ENCODE peak calls at places on chromosomes 16 and 17, in eight cellular contexts. One of them, this sample, is unnamed.
A peak's percentile ranks its signal among the peaks of the same experiment; 100 is the strongest.

GRCh38 chr17:59763861-59764260 is 56.4 kb downstream of the VMP1 start:
- DNase-seq in A549: no peak
- DNase-seq in Karpas-422: no peak
- DNase-seq in right lobe of liver: no peak
- DNase-seq in SK-N-SH: no peak
- DNase-seq in DND-41: no peak
- DNase-seq in upper lobe of right lung: no peak
- DNase-seq in fibroblast of lung: peak; percentile 97
- DNase-seq in this sample: no peak

GRCh38 chr16:2091722-2092620 is 43.7 kb downstream of the PKD1 start:
- DNase-seq in A549: no peak
- DNase-seq in Karpas-422: no peak
- DNase-seq in right lobe of liver: no peak
- DNase-seq in SK-N-SH: peak; percentile 41
- DNase-seq in DND-41: no peak
- DNase-seq in upper lobe of right lung: no peak
- DNase-seq in fibroblast of lung: no peak
- DNase-seq in this sample: no peak

GRCh38 chr16:11668590-11669379 is 530 bp downstream of the SNN start:
- DNase-seq in A549: no peak
- DNase-seq in Karpas-422: no peak
- DNase-seq in right lobe of liver: peak; percentile 57
- DNase-seq in SK-N-SH: peak; percentile 70
- DNase-seq in DND-41: no peak
- DNase-seq in upper lobe of right lung: no peak
- DNase-seq in fibroblast of lung: no peak
- DNase-seq in this sample: no peak

GRCh38 chr16:66222756-66223155 is 143.7 kb upstream of the CDH5 start:
- DNase-seq in A549: no peak
- DNase-seq in Karpas-422: no peak
- DNase-seq in right lobe of liver: peak; percentile 17
- DNase-seq in SK-N-SH: no peak
- DNase-seq in DND-41: no peak
- DNase-seq in upper lobe of right lung: no peak
- DNase-seq in fibroblast of lung: no peak
- DNase-seq in this sample: no peak

GRCh38 chr16:46768809-46769208 is 20.7 kb upstream of the MYLK3 start:
- DNase-seq in A549: no peak
- DNase-seq in Karpas-422: no peak
- DNase-seq in right lobe of liver: peak; percentile 18
- DNase-seq in SK-N-SH: no peak
- DNase-seq in DND-41: no peak
- DNase-seq in upper lobe of right lung: no peak
- DNase-seq in fibroblast of lung: no peak
- DNase-seq in this sample: no peak

GRCh38 chr17:31269597-31269996 is 27.4 kb downstream of the OMG start:
- DNase-seq in A549: peak; percentile 27
- DNase-seq in Karpas-422: no peak
- DNase-seq in right lobe of liver: no peak
- DNase-seq in SK-N-SH: no peak
- DNase-seq in DND-41: no peak
- DNase-seq in upper lobe of right lung: no peak
- DNase-seq in fibroblast of lung: peak; percentile 99
- DNase-seq in this sample: no peak

GRCh38 chr16:55502801-55503366 is 6.0 kb upstream of the LPCAT2 start:
- DNase-seq in A549: no peak
- DNase-seq in Karpas-422: no peak
- DNase-seq in right lobe of liver: peak; percentile 93
- DNase-seq in SK-N-SH: peak; percentile 78
- DNase-seq in DND-41: no peak
- DNase-seq in upper lobe of right lung: peak; percentile 84
- DNase-seq in fibroblast of lung: peak; percentile 97
- DNase-seq in this sample: peak; percentile 83

GRCh38 chr17:49958723-49959122 is 10.3 kb upstream of the DLX4 start:
- DNase-seq in A549: no peak
- DNase-seq in Karpas-422: no peak
- DNase-seq in right lobe of liver: no peak
- DNase-seq in SK-N-SH: no peak
- DNase-seq in DND-41: no peak
- DNase-seq in upper lobe of right lung: no peak
- DNase-seq in fibroblast of lung: no peak
- DNase-seq in this sample: no peak

GRCh38 chr16:20676268-20676828 is 21.1 kb downstream of the ACSM1 start:
- DNase-seq in A549: no peak
- DNase-seq in Karpas-422: peak; percentile 25
- DNase-seq in right lobe of liver: no peak
- DNase-seq in SK-N-SH: no peak
- DNase-seq in DND-41: no peak
- DNase-seq in upper lobe of right lung: no peak
- DNase-seq in fibroblast of lung: no peak
- DNase-seq in this sample: no peak

GRCh38 chr16:84503751-84504395 is 586 bp downstream of the MEAK7 start:
- DNase-seq in A549: no peak
- DNase-seq in Karpas-422: no peak
- DNase-seq in right lobe of liver: no peak
- DNase-seq in SK-N-SH: no peak
- DNase-seq in DND-41: no peak
- DNase-seq in upper lobe of right lung: peak; percentile 62
- DNase-seq in fibroblast of lung: peak; percentile 56
- DNase-seq in this sample: peak; percentile 33

GRCh38 chr16:67672739-67673662 is 6.4 kb downstream of the C16orf86 start:
- DNase-seq in A549: peak; percentile 84
- DNase-seq in Karpas-422: peak; percentile 88
- DNase-seq in right lobe of liver: peak; percentile 79
- DNase-seq in SK-N-SH: peak; percentile 84
- DNase-seq in DND-41: peak; percentile 50
- DNase-seq in upper lobe of right lung: no peak
- DNase-seq in fibroblast of lung: peak; percentile 65
- DNase-seq in this sample: peak; percentile 75

GRCh38 chr17:40803617-40804082 is 3.9 kb upstream of the KRT28 start:
- DNase-seq in A549: peak; percentile 96
- DNase-seq in Karpas-422: peak; percentile 90
- DNase-seq in right lobe of liver: peak; percentile 77
- DNase-seq in SK-N-SH: peak; percentile 86
- DNase-seq in DND-41: peak; percentile 76
- DNase-seq in upper lobe of right lung: peak; percentile 86
- DNase-seq in fibroblast of lung: peak; percentile 52
- DNase-seq in this sample: peak; percentile 88
- H3K4me1 ChIP-seq in A549: peaks cover 7% of the 10 kb centered on the region
- H3K4me1 ChIP-seq in Karpas-422: peaks cover 3% of the 10 kb centered on the region
- H3K4me1 ChIP-seq in right lobe of liver: no peaks in the 10 kb centered on the region
- H3K4me1 ChIP-seq in SK-N-SH: no peaks in the 10 kb centered on the region
- H3K4me1 ChIP-seq in DND-41: no peaks in the 10 kb centered on the region
- H3K4me1 ChIP-seq in upper lobe of right lung: no peaks in the 10 kb centered on the region
- H3K4me1 ChIP-seq in fibroblast of lung: no peaks in the 10 kb centered on the region
- H3K4me1 ChIP-seq in this sample: no peaks in the 10 kb centered on the region

GRCh38 chr17:75364078-75364477 is 41.4 kb downstream of the GRB2 start:
- DNase-seq in A549: no peak
- DNase-seq in Karpas-422: no peak
- DNase-seq in right lobe of liver: no peak
- DNase-seq in SK-N-SH: no peak
- DNase-seq in DND-41: no peak
- DNase-seq in upper lobe of right lung: no peak
- DNase-seq in fibroblast of lung: peak; percentile 92
- DNase-seq in this sample: no peak

GRCh38 chr17:75367312-75367711 is 38.2 kb downstream of the GRB2 start:
- DNase-seq in A549: peak; percentile 30
- DNase-seq in Karpas-422: no peak
- DNase-seq in right lobe of liver: no peak
- DNase-seq in SK-N-SH: no peak
- DNase-seq in DND-41: no peak
- DNase-seq in upper lobe of right lung: no peak
- DNase-seq in fibroblast of lung: peak; percentile 69
- DNase-seq in this sample: no peak

GRCh38 chr17:75365009-75365930 is 40.2 kb downstream of the GRB2 start:
- DNase-seq in A549: no peak
- DNase-seq in Karpas-422: no peak
- DNase-seq in right lobe of liver: no peak
- DNase-seq in SK-N-SH: peak; percentile 41
- DNase-seq in DND-41: no peak
- DNase-seq in upper lobe of right lung: no peak
- DNase-seq in fibroblast of lung: peak; percentile 58
- DNase-seq in this sample: no peak

GRCh38 chr17:75365931-75366275 is 39.6 kb downstream of the GRB2 start:
- DNase-seq in A549: no peak
- DNase-seq in Karpas-422: no peak
- DNase-seq in right lobe of liver: no peak
- DNase-seq in SK-N-SH: no peak
- DNase-seq in DND-41: no peak
- DNase-seq in upper lobe of right lung: no peak
- DNase-seq in fibroblast of lung: no peak
- DNase-seq in this sample: no peak

DNA sequence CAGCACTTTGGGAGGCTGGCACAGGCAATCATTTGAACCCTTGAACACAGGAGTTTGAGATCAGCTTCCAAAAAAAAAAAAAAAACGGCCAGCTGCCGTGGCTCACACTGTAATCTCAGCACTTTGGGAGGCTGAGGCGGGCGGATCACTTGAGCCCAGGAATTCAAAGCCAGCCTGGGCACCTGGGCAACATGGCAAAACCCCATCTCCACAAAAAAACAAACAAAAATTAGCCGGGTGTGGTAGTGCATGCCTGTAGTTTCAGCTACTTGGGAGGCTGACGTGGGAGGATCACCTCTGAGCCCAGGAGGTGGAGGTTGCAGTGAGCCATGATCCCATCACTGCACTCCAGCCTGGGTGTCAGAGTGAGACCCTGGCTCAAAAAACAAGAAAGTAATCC is 39.0 kb downstream of the GRB2 start:
- DNase-seq in A549: no peak
- DNase-seq in Karpas-422: no peak
- DNase-seq in right lobe of liver: no peak
- DNase-seq in SK-N-SH: no peak
- DNase-seq in DND-41: no peak
- DNase-seq in upper lobe of right lung: no peak
- DNase-seq in fibroblast of lung: no peak
- DNase-seq in this sample: no peak
- H3K4me1 ChIP-seq in A549: peaks cover 72% of the 10 kb centered on the region
- H3K4me1 ChIP-seq in Karpas-422: peaks cover 93% of the 10 kb centered on the region
- H3K4me1 ChIP-seq in right lobe of liver: no peaks in the 10 kb centered on the region
- H3K4me1 ChIP-seq in SK-N-SH: peaks cover 28% of the 10 kb centered on the region
- H3K4me1 ChIP-seq in DND-41: peaks cover 32% of the 10 kb centered on the region
- H3K4me1 ChIP-seq in upper lobe of right lung: peaks cover 67% of the 10 kb centered on the region
- H3K4me1 ChIP-seq in fibroblast of lung: peaks cover 4% of the 10 kb centered on the region
- H3K4me1 ChIP-seq in this sample: peaks cover 24% of the 10 kb centered on the region

GRCh38 chr17:72772331-72772821 is 320.1 kb downstream of the SLC39A11 start:
- DNase-seq in A549: no peak
- DNase-seq in Karpas-422: peak; percentile 53
- DNase-seq in right lobe of liver: no peak
- DNase-seq in SK-N-SH: no peak
- DNase-seq in DND-41: no peak
- DNase-seq in upper lobe of right lung: no peak
- DNase-seq in fibroblast of lung: no peak
- DNase-seq in this sample: no peak

GRCh38 chr17:72775914-72776313 is 316.6 kb downstream of the SLC39A11 start:
- DNase-seq in A549: no peak
- DNase-seq in Karpas-422: no peak
- DNase-seq in right lobe of liver: no peak
- DNase-seq in SK-N-SH: peak; percentile 65
- DNase-seq in DND-41: no peak
- DNase-seq in upper lobe of right lung: no peak
- DNase-seq in fibroblast of lung: no peak
- DNase-seq in this sample: no peak

GRCh38 chr17:72771734-72772133 is 320.8 kb downstream of the SLC39A11 start:
- DNase-seq in A549: no peak
- DNase-seq in Karpas-422: no peak
- DNase-seq in right lobe of liver: no peak
- DNase-seq in SK-N-SH: no peak
- DNase-seq in DND-41: no peak
- DNase-seq in upper lobe of right lung: no peak
- DNase-seq in fibroblast of lung: no peak
- DNase-seq in this sample: no peak

GRCh38 chr17:72775237-72775636 is 317.3 kb downstream of the SLC39A11 start:
- DNase-seq in A549: no peak
- DNase-seq in Karpas-422: no peak
- DNase-seq in right lobe of liver: no peak
- DNase-seq in SK-N-SH: no peak
- DNase-seq in DND-41: no peak
- DNase-seq in upper lobe of right lung: no peak
- DNase-seq in fibroblast of lung: no peak
- DNase-seq in this sample: no peak

GRCh38 chr17:72774251-72774650 is 318.2 kb downstream of the SLC39A11 start:
- DNase-seq in A549: no peak
- DNase-seq in Karpas-422: no peak
- DNase-seq in right lobe of liver: no peak
- DNase-seq in SK-N-SH: no peak
- DNase-seq in DND-41: no peak
- DNase-seq in upper lobe of right lung: no peak
- DNase-seq in fibroblast of lung: no peak
- DNase-seq in this sample: no peak
- H3K4me1 ChIP-seq in A549: no peaks in the 10 kb centered on the region
- H3K4me1 ChIP-seq in Karpas-422: peaks cover 16% of the 10 kb centered on the region
- H3K4me1 ChIP-seq in right lobe of liver: no peaks in the 10 kb centered on the region
- H3K4me1 ChIP-seq in SK-N-SH: peaks cover 3% of the 10 kb centered on the region
- H3K4me1 ChIP-seq in DND-41: no peaks in the 10 kb centered on the region
- H3K4me1 ChIP-seq in upper lobe of right lung: no peaks in the 10 kb centered on the region
- H3K4me1 ChIP-seq in fibroblast of lung: no peaks in the 10 kb centered on the region
- H3K4me1 ChIP-seq in this sample: no peaks in the 10 kb centered on the region

GRCh38 chr16:89312194-89312593 is 94.7 kb downstream of the ZNF778 start:
- DNase-seq in A549: no peak
- DNase-seq in Karpas-422: no peak
- DNase-seq in right lobe of liver: no peak
- DNase-seq in SK-N-SH: no peak
- DNase-seq in DND-41: no peak
- DNase-seq in upper lobe of right lung: no peak
- DNase-seq in fibroblast of lung: no peak
- DNase-seq in this sample: peak; percentile 55
- H3K4me1 ChIP-seq in A549: peaks cover 38% of the 10 kb centered on the region
- H3K4me1 ChIP-seq in Karpas-422: peaks cover 39% of the 10 kb centered on the region
- H3K4me1 ChIP-seq in right lobe of liver: no peaks in the 10 kb centered on the region
- H3K4me1 ChIP-seq in SK-N-SH: peaks cover 21% of the 10 kb centered on the region
- H3K4me1 ChIP-seq in DND-41: peaks cover 23% of the 10 kb centered on the region
- H3K4me1 ChIP-seq in upper lobe of right lung: peaks cover 36% of the 10 kb centered on the region
- H3K4me1 ChIP-seq in fibroblast of lung: peaks cover 15% of the 10 kb centered on the region
- H3K4me1 ChIP-seq in this sample: peaks cover 68% of the 10 kb centered on the region

DNA sequence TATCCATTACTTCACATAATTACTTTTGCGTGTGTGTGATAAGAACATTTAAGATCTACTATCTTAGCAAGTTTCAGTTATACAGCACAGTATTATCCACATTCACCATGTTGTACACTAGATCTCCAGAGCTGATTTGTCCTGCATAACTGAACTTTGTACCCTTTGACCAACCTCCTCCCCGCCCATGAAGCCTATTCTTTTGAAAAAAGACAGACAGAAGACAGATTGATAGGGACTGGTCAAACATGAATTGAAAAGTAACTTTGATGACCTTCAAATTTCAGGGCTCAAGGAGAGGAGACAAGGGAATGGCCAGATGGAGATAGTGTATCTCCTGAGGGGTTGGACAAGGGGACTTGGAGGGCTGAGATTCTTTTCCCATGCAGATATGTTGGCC is 96.3 kb downstream of the CMC2 start:
- DNase-seq in A549: no peak
- DNase-seq in Karpas-422: no peak
- DNase-seq in right lobe of liver: no peak
- DNase-seq in SK-N-SH: no peak
- DNase-seq in DND-41: no peak
- DNase-seq in upper lobe of right lung: no peak
- DNase-seq in fibroblast of lung: no peak
- DNase-seq in this sample: no peak
- H3K4me1 ChIP-seq in A549: no peaks in the 10 kb centered on the region
- H3K4me1 ChIP-seq in Karpas-422: no peaks in the 10 kb centered on the region
- H3K4me1 ChIP-seq in right lobe of liver: no peaks in the 10 kb centered on the region
- H3K4me1 ChIP-seq in SK-N-SH: no peaks in the 10 kb centered on the region
- H3K4me1 ChIP-seq in DND-41: no peaks in the 10 kb centered on the region
- H3K4me1 ChIP-seq in upper lobe of right lung: no peaks in the 10 kb centered on the region
- H3K4me1 ChIP-seq in fibroblast of lung: no peaks in the 10 kb centered on the region
- H3K4me1 ChIP-seq in this sample: no peaks in the 10 kb centered on the region

This sample was measured in left lung.